ENCODE peak calls at places on chromosomes 6 and 20, in eight cellular contexts. R is stimulated activated naive CD8-positive, alpha-beta T cell treated with anti-CD3 and anti-CD28 coated beads, Interleukin-15, amount 100 ng/mL, for 72 hours; P is GM03348; C is NCI-H1436; J is SHP77; S is A549; I is epithelial cell of esophagus; K is epithelial cell of prostate. Y is an unnamed sample.

GRCh38 chr20:47781631-47782030 is 3.6 kb downstream of the SULF2 start:
- DNase-seq in R (no peak), P (no peak), C (no peak), J (peak), S (no peak), I (no peak), K (no peak), Y (no peak)

GRCh38 chr6:4568138-4568537 is 208.1 kb upstream of the CDYL start:
- DNase-seq in R (no peak), P (no peak), C (no peak), J (no peak), S (no peak), I (no peak), K (no peak), Y (no peak)

GRCh38 chr6:44020148-44020547 is 107.1 kb downstream of the MRPL14 start:
- DNase-seq in R (no peak), P (peak), C (no peak), J (no peak), S (no peak), I (no peak), K (no peak), Y (no peak)

GRCh38 chr20:13325796-13326340 is 104.8 kb downstream of the ISM1 start:
- DNase-seq in R (no peak), P (no peak), C (no peak), J (no peak), S (no peak), I (no peak), K (no peak), Y (no peak)

GRCh38 chr20:62652051-62652893 is 10.0 kb downstream of the SLCO4A1 start:
- DNase-seq in R (peak), P (peak), C (no peak), J (peak), S (peak), I (peak), K (peak), Y (no peak)

GRCh38 chr6:157908369-157909281 is 73.0 kb upstream of the SYNJ2 start:
- DNase-seq in R (no peak), P (no peak), C (no peak), J (no peak), S (no peak), I (no peak), K (no peak), Y (no peak)

GRCh38 chr20:1945134-1945618 is 48.7 kb downstream of the PDYN start:
- DNase-seq in R (no peak), P (peak), C (no peak), J (no peak), S (no peak), I (peak), K (no peak), Y (no peak)

GRCh38 chr6:143581835-143582480 is 70.4 kb upstream of the FUCA2 start:
- DNase-seq in R (no peak), P (peak), C (no peak), J (no peak), S (no peak), I (peak), K (no peak), Y (no peak)

GRCh38 chr6:57180596-57180995 is 8.5 kb downstream of the BAG2 start:
- DNase-seq in R (no peak), P (no peak), C (no peak), J (no peak), S (no peak), I (no peak), K (no peak), Y (no peak)

GRCh38 chr6:106411643-106412200 is 51.2 kb downstream of the CRYBG1 start:
- DNase-seq in R (no peak), P (no peak), C (no peak), J (no peak), S (no peak), I (peak), K (peak), Y (peak)

GRCh38 chr6:26516481-26517427 is 16.7 kb downstream of the BTN1A1 start:
- DNase-seq in R (no peak), P (no peak), C (no peak), J (no peak), S (no peak), I (no peak), K (no peak), Y (no peak)

GRCh38 chr6:168695701-168696100 is 254.7 kb downstream of the SMOC2 start:
- DNase-seq in R (no peak), P (no peak), C (no peak), J (no peak), S (no peak), I (no peak), K (no peak), Y (no peak)

GRCh38 chr6:168962886-168963285 is 290.8 kb downstream of the THBS2 start:
- DNase-seq in R (no peak), P (peak), C (no peak), J (no peak), S (no peak), I (no peak), K (no peak), Y (no peak)

GRCh38 chr6:129748901-129749748 is 39.1 kb upstream of the ARHGAP18 start:
- DNase-seq in R (no peak), P (peak), C (no peak), J (no peak), S (no peak), I (peak), K (peak), Y (no peak)

GRCh38 chr20:5746064-5746463 is 4.1 kb upstream of the SHLD1 start:
- DNase-seq in R (no peak), P (no peak), C (no peak), J (no peak), S (no peak), I (no peak), K (no peak), Y (no peak)

GRCh38 chr6:53059648-53060589 is 5.3 kb upstream of the FBXO9 start:
- DNase-seq in R (no peak), P (no peak), C (no peak), J (no peak), S (no peak), I (no peak), K (no peak), Y (no peak)

Y was measured in NCI-H774.